ENCODE peak calls at places on chromosomes 5 and 9, in four cellular contexts. P is activated CD8-positive, alpha-beta T cell treated with anti-CD3 and anti-CD28 coated beads, Interleukin-2, amount 10 ng/mL, durations not matched to agents 7 days and 5 days; Y is OCI-LY7; N is ELF-1. B is an unnamed sample.

GRCh38 chr5:112772095-112772494 is 34.4 kb downstream of the APC start:
- DNase-seq in P (no peak), Y (no peak), N (no peak), B (no peak)

GRCh38 chr5:108747111-108748009 is at the start of gene FER:
- DNase-seq in P (peak; percentile 40), Y (peak; percentile 9), N (no peak), B (no peak)

GRCh38 chr5:59193616-59194319 is 610.9 kb downstream of the RAB3C start:
- DNase-seq in P (no peak), Y (no peak), N (no peak), B (no peak)

GRCh38 chr5:79871721-79872120 is 119.3 kb downstream of the MTX3 start:
- DNase-seq in P (no peak), Y (no peak), N (no peak), B (no peak)

GRCh38 chr5:16616536-16617271 is at the start of gene RETREG1:
- DNase-seq in P (peak; percentile 87), Y (peak; percentile 33), N (peak; percentile 61), B (no peak)

GRCh38 chr5:180209137-180209581 is at the start of gene RASGEF1C:
- DNase-seq in P (peak; percentile 71), Y (no peak), N (peak; percentile 52), B (peak; percentile 80)

GRCh38 chr5:68214472-68215207 is 916 bp upstream of the PIK3R1 start:
- DNase-seq in P (no peak), Y (peak; percentile 43), N (no peak), B (no peak)

GRCh38 chr5:34923694-34924461 is 5.5 kb upstream of the DNAJC21 start:
- DNase-seq in P (peak; percentile 54), Y (no peak), N (no peak), B (no peak)

GRCh38 chr9:10855847-10856246 is 243.0 kb upstream of the PTPRD start:
- DNase-seq in P (no peak), Y (no peak), N (no peak), B (no peak)

GRCh38 chr9:13967011-13967410 is 346.9 kb downstream of the NFIB start:
- DNase-seq in P (no peak), Y (no peak), N (no peak), B (no peak)

GRCh38 chr9:5938449-5938848 is 47.8 kb downstream of the MLANA start:
- DNase-seq in P (no peak), Y (no peak), N (no peak), B (no peak)

GRCh38 chr5:93162201-93162654 is 418.8 kb downstream of the NR2F1-AS1 start:
- DNase-seq in P (no peak), Y (no peak), N (no peak), B (no peak)

GRCh38 chr5:120139039-120139438 is 325.1 kb upstream of the PRR16 start:
- DNase-seq in P (no peak), Y (no peak), N (no peak), B (no peak)

GRCh38 chr9:126915281-126915816 is 767 bp downstream of the RALGPS1 start:
- DNase-seq in P (peak; percentile 40), Y (peak; percentile 61), N (peak; percentile 37), B (peak; percentile 96)

GRCh38 chr5:99033014-99033931 is 104.5 kb upstream of the CHD1 start:
- DNase-seq in P (no peak), Y (no peak), N (no peak), B (peak; percentile 23)

GRCh38 chr5:35367534-35367933 is 137.2 kb upstream of the PRLR start:
- DNase-seq in P (no peak), Y (no peak), N (no peak), B (no peak)

GRCh38 chr5:2750026-2750757 is 1.3 kb downstream of the IRX2 start:
- DNase-seq in P (no peak), Y (no peak), N (peak; percentile 63), B (no peak)

GRCh38 chr5:116514521-116514920 is 60.1 kb downstream of the SEMA6A start:
- DNase-seq in P (no peak), Y (no peak), N (no peak), B (no peak)

GRCh38 chr5:152593388-152593787 is 188.3 kb upstream of the NMUR2 start:
- DNase-seq in P (no peak), Y (peak; percentile 1), N (no peak), B (no peak)

GRCh38 chr5:67493676-67494075 is 297.1 kb upstream of the CD180 start:
- DNase-seq in P (no peak), Y (no peak), N (peak; percentile 29), B (peak; percentile 9)

GRCh38 chr9:100474082-100474949 is 1.4 kb downstream of the TMEFF1 start:
- DNase-seq in P (no peak), Y (peak; percentile 18), N (peak; percentile 57), B (no peak)

GRCh38 chr5:52520171-52520570 is 267.5 kb upstream of the ITGA1 start:
- DNase-seq in P (no peak), Y (no peak), N (no peak), B (no peak)

GRCh38 chr9:88949961-88950340 is 41.3 kb upstream of the S1PR3 start:
- DNase-seq in P (no peak), Y (no peak), N (no peak), B (no peak)

GRCh38 chr9:131366745-131367401 is 27.0 kb upstream of the PRRC2B start:
- DNase-seq in P (no peak), Y (peak; percentile 68), N (peak; percentile 76), B (no peak)

GRCh38 chr5:149425729-149426128 is 46.6 kb upstream of the IL17B start:
- DNase-seq in P (no peak), Y (no peak), N (no peak), B (no peak)

GRCh38 chr5:39775458-39776365 is 350.9 kb upstream of the DAB2 start:
- DNase-seq in P (no peak), Y (no peak), N (no peak), B (no peak)

GRCh38 chr5:65978251-65978650 is 51.9 kb downstream of the ERBIN start:
- DNase-seq in P (no peak), Y (no peak), N (no peak), B (no peak)

B was measured in RPMI8226.